ENCODE peak calls at places on chromosomes 12 and 14, in eight cellular contexts. C is brain microvascular endothelial cell, D is uterus, M is retinal pigment epithelial cell, U is IMR-90, J is heart right ventricle, I is ascending aorta, K is AG04450. Z is an unnamed sample.

GRCh38 chr14:49999826-50000214 is 106.9 kb downstream of the ARF6 start:
- DNase-seq in C (no peak), D (no peak), M (no peak), U (no peak), J (no peak), I (no peak), K (no peak), Z (no peak)

GRCh38 chr12:122022393-122023338 is 982 bp downstream of the BCL7A start:
- DNase-seq in C (no peak), D (no peak), M (no peak), U (no peak), J (no peak), I (no peak), K (no peak), Z (no peak)

GRCh38 chr14:52918486-52918885 is 32.4 kb downstream of the FERMT2 start:
- DNase-seq in C (peak), D (no peak), M (no peak), U (peak), J (no peak), I (no peak), K (no peak), Z (no peak)

GRCh38 chr14:90546767-90547166 is 149.9 kb downstream of the CALM1 start:
- DNase-seq in C (no peak), D (no peak), M (no peak), U (no peak), J (no peak), I (no peak), K (no peak), Z (no peak)

GRCh38 chr12:106840217-106840616 is 65.7 kb downstream of the RIC8B start:
- DNase-seq in C (peak), D (peak), M (no peak), U (peak), J (no peak), I (no peak), K (peak), Z (no peak)

GRCh38 chr14:74008843-74009499 is 10.1 kb downstream of the ENTPD5 start:
- DNase-seq in C (no peak), D (no peak), M (no peak), U (no peak), J (no peak), I (no peak), K (no peak), Z (no peak)

GRCh38 chr12:109557809-109558208 is 15.5 kb downstream of the MMAB start:
- DNase-seq in C (no peak), D (no peak), M (no peak), U (peak), J (no peak), I (no peak), K (no peak), Z (no peak)

GRCh38 chr12:51372021-51372420 is 19.2 kb downstream of the GALNT6 start:
- DNase-seq in C (no peak), D (no peak), M (no peak), U (no peak), J (no peak), I (no peak), K (no peak), Z (no peak)

GRCh38 chr14:50362791-50363733 is 33.6 kb downstream of the CDKL1 start:
- DNase-seq in C (no peak), D (no peak), M (no peak), U (peak), J (no peak), I (no peak), K (no peak), Z (no peak)

GRCh38 chr12:12441891-12442461 is 85.1 kb downstream of the BORCS5 start:
- DNase-seq in C (peak), D (no peak), M (no peak), U (peak), J (no peak), I (no peak), K (no peak), Z (no peak)

GRCh38 chr12:6278439-6279255 is 31.8 kb upstream of the PLEKHG6 start:
- DNase-seq in C (peak), D (peak), M (no peak), U (peak), J (peak), I (peak), K (no peak), Z (no peak)

GRCh38 chr14:89357655-89358297 is 59.3 kb downstream of the FOXN3 start:
- DNase-seq in C (no peak), D (no peak), M (no peak), U (no peak), J (no peak), I (no peak), K (no peak), Z (no peak)

GRCh38 chr14:104280085-104280901 is 141.9 kb downstream of the KIF26A start:
- DNase-seq in C (no peak), D (peak), M (no peak), U (no peak), J (no peak), I (peak), K (no peak), Z (no peak)

GRCh38 chr12:132904718-132905328 is 17.4 kb upstream of the CHFR start:
- DNase-seq in C (peak), D (peak), M (no peak), U (no peak), J (peak), I (peak), K (no peak), Z (no peak)

GRCh38 chr12:52582971-52583456 is 9.4 kb upstream of the KRT74 start:
- DNase-seq in C (peak), D (peak), M (peak), U (peak), J (no peak), I (no peak), K (peak), Z (no peak)

GRCh38 chr12:30836656-30837445 is 82.1 kb upstream of the CAPRIN2 start:
- DNase-seq in C (no peak), D (no peak), M (no peak), U (no peak), J (no peak), I (no peak), K (no peak), Z (no peak)

GRCh38 chr12:99009654-99010296 is 364.7 kb downstream of the APAF1 start:
- DNase-seq in C (no peak), D (no peak), M (no peak), U (no peak), J (no peak), I (no peak), K (no peak), Z (no peak)

GRCh38 chr12:130263996-130264395 is 73.7 kb upstream of the PIWIL1 start:
- DNase-seq in C (no peak), D (no peak), M (no peak), U (no peak), J (no peak), I (no peak), K (no peak), Z (no peak)

GRCh38 chr12:52834727-52835001 is 553 bp upstream of the KRT79 start:
- DNase-seq in C (no peak), D (no peak), M (no peak), U (no peak), J (no peak), I (no peak), K (no peak), Z (no peak)

GRCh38 chr12:6613015-6613775 is 6.0 kb upstream of the CHD4 start:
- DNase-seq in C (peak), D (peak), M (no peak), U (peak), J (peak), I (peak), K (no peak), Z (peak)

GRCh38 chr12:118357327-118358007 is 15.2 kb downstream of the TAOK3 start:
- DNase-seq in C (peak), D (peak), M (no peak), U (peak), J (no peak), I (no peak), K (no peak), Z (no peak)

GRCh38 chr12:120495189-120495722 is 657 bp upstream of the DYNLL1 start:
- DNase-seq in C (no peak), D (peak), M (no peak), U (no peak), J (no peak), I (no peak), K (no peak), Z (no peak)

GRCh38 chr14:85342858-85343607 is 186.9 kb upstream of the FLRT2 start:
- DNase-seq in C (no peak), D (no peak), M (no peak), U (no peak), J (no peak), I (no peak), K (no peak), Z (no peak)

GRCh38 chr12:90858261-90858660 is 96.7 kb downstream of the CCER1 start:
- DNase-seq in C (no peak), D (no peak), M (peak), U (peak), J (no peak), I (no peak), K (no peak), Z (no peak)

GRCh38 chr12:124992874-124993567 is 424 bp upstream of the BRI3BP start:
- DNase-seq in C (peak), D (no peak), M (no peak), U (peak), J (no peak), I (no peak), K (no peak), Z (no peak)

GRCh38 chr12:62627181-62627580 is 160.6 kb downstream of the MON2 start:
- DNase-seq in C (no peak), D (no peak), M (no peak), U (no peak), J (no peak), I (no peak), K (no peak), Z (no peak)

GRCh38 chr12:106247731-106248176 is at the start of gene CKAP4:
- DNase-seq in C (peak), D (peak), M (no peak), U (peak), J (peak), I (peak), K (no peak), Z (no peak)

GRCh38 chr14:98906123-98906995 is 365.6 kb downstream of the BCL11B start:
- DNase-seq in C (no peak), D (no peak), M (no peak), U (no peak), J (no peak), I (no peak), K (no peak), Z (no peak)

GRCh38 chr12:53764630-53765029 is 12.9 kb upstream of the CISTR start:
- DNase-seq in C (no peak), D (no peak), M (no peak), U (no peak), J (no peak), I (no peak), K (no peak), Z (no peak)

GRCh38 chr14:89428556-89429196 is 11.6 kb upstream of the FOXN3 start:
- DNase-seq in C (no peak), D (no peak), M (no peak), U (peak), J (no peak), I (peak), K (no peak), Z (no peak)

GRCh38 chr12:53483225-53483978 is 15.9 kb downstream of the MAP3K12 start:
- DNase-seq in C (no peak), D (peak), M (no peak), U (no peak), J (no peak), I (peak), K (no peak), Z (no peak)

GRCh38 chr14:30299915-30300314 is 259.0 kb upstream of the G2E3 start:
- DNase-seq in C (no peak), D (no peak), M (no peak), U (no peak), J (no peak), I (no peak), K (no peak), Z (no peak)

GRCh38 chr12:57236224-57236924 is 6.9 kb downstream of the SHMT2 start:
- DNase-seq in C (no peak), D (no peak), M (no peak), U (no peak), J (no peak), I (no peak), K (no peak), Z (no peak)

GRCh38 chr14:76936483-76936882 is 92.0 kb downstream of the IRF2BPL start:
- DNase-seq in C (no peak), D (peak), M (no peak), U (peak), J (peak), I (peak), K (no peak), Z (no peak)

GRCh38 chr12:115472852-115473251 is 788.9 kb upstream of the TBX3 start:
- DNase-seq in C (no peak), D (no peak), M (no peak), U (no peak), J (no peak), I (no peak), K (no peak), Z (no peak)

DNA sequence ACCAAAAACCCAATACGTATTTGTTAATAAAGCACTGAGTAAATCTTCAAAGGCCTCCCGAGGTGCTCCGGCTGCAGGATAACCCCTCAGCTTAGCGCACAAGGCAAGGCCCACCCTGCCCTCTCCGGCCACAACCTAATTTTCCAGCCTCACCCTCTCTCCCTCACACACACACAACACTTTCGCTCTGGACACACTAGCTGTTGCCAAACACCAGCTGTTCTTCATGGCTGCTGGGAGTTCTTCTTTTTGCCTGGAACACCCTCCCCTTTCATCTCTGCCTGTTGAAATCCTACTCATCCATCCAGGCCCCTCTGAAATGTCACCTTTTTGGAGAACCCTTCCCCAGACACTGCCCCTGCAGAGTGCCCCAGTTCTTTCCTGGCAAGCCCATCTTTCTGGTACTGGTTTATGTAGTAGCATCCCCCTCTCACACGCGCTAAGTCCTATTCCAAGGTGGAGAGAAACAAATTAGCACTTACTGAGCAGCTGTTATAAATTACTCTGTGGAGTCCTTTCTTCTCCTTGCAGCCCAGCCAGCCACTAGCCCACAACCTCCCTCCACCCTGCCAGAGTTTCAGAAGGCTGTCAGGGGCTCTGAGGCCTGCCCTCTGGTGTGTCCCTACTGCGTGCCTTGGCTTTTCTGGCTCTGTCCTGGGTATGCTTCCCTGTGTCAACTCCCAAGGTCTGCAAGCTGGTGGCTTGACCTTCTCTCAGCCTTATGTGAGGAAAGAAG is 808 bp upstream of the CRACR2A start:
- DNase-seq in C (no peak), D (peak), M (no peak), U (no peak), J (no peak), I (no peak), K (no peak), Z (no peak)
- H3K4me3 ChIP-seq in C (no peak), D (no peak), M (peak), U (no peak), J (peak), I (peak), K (no peak), Z (no peak)

DNA sequence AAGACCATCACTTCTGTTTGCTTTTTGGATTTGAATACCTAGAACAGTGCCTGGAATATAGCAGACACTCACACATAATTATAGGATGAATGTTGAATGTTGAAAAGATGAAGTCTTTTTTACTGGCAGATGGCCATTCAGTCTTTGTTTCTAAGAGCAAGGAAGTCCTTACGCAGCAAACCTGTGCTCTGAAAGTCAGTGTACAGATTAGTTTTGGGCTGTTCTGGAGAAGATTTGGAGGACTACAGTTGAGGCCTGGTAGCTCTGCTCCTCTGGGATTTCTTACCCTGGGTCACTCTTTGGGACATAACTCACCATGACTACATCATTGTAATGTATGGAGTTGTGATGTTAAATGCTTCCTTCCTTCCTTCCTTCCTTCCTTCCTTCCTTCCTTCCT is 3.3 kb downstream of the OR4E2 start:
- DNase-seq in C (no peak), D (no peak), M (no peak), U (no peak), J (no peak), I (no peak), K (no peak), Z (no peak)
- TF ChIP-seq CTCF in C (no peak), D (no peak), M (no peak), U (no peak), J (no peak), I (no peak), K (no peak), Z (no peak)

GRCh38 chr14:23577710-23578392 is 739 bp downstream of the JPH4 start:
- DNase-seq in C (no peak), D (no peak), M (no peak), U (no peak), J (no peak), I (no peak), K (no peak), Z (no peak)
- H3K4me3 ChIP-seq in C (no peak), D (peak), M (no peak), U (no peak), J (no peak), I (peak), K (no peak), Z (no peak)

DNA sequence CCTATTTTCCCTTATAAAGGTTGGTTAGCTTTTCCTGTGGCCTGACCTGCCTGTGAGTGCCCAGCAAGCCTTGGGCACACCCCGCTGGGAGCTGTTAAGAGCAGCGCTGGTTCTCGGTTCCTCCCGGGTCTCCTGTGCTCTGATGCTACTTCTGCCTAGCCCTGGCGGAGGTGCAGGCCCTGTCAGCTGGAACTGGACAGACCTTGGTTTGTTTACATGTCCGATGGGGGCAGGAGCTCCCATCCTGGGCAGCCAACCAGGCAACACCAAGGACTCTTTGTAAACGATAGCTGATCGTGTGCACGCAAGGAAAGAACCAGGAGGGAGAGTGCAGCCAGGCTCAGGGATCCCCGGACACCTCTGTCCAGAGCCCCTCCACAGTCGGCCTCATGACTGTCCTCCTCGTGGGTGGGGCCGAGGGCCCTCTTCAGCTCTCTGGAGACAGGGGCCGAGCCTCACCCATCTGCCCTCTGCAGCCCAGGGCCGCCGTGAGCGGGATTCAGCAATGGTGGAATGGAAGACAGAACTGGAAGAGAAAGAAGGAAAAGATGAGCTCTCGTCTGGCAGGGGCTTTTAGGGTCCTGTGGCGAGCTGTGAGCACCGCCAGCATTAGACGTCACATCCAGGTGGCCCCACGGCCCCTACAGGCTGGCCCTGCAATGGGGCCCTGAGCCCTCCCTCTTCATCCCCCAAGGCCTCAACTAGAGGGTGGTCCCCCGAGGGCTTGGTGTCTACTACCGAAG is 12.2 kb downstream of the TNFAIP2 start:
- DNase-seq in C (no peak), D (no peak), M (no peak), U (no peak), J (no peak), I (no peak), K (no peak), Z (no peak)
- TF ChIP-seq CTCF in C (no peak), D (no peak), M (no peak), U (no peak), J (no peak), I (no peak), K (no peak), Z (no peak)

GRCh38 chr14:60220084-60220483 is 28.9 kb upstream of the PPM1A start:
- DNase-seq in C (no peak), D (no peak), M (no peak), U (no peak), J (no peak), I (no peak), K (no peak), Z (no peak)
- H3K4me3 ChIP-seq in C (no peak), D (no peak), M (no peak), U (no peak), J (no peak), I (no peak), K (no peak), Z (no peak)

GRCh38 chr14:106848330-106849121 is 1322.1 kb downstream of the TMEM121 start:
- DNase-seq in C (no peak), D (peak), M (no peak), U (no peak), J (no peak), I (no peak), K (no peak), Z (no peak)
- TF ChIP-seq CTCF in C (no peak), D (no peak), M (no peak), U (no peak), J (no peak), I (no peak), K (no peak), Z (no peak)

GRCh38 chr12:59166457-59166856 is 246.2 kb upstream of the LRIG3 start:
- DNase-seq in C (no peak), D (no peak), M (no peak), U (no peak), J (no peak), I (no peak), K (no peak), Z (no peak)
- H3K4me3 ChIP-seq in C (no peak), D (no peak), M (no peak), U (no peak), J (no peak), I (no peak), K (no peak), Z (no peak)

Z was measured in BJ.